ENCODE peak calls at places on chromosome 6, in eight cellular contexts. A, Z, K, X, S, G, E and U are unnamed samples.
A peak's percentile ranks its signal among the peaks of the same experiment; 100 is the strongest.

GRCh38 chr6:15384901-15385300 is 139.0 kb downstream of the JARID2 start:
- DNase-seq in A (no peak), Z (no peak), K (no peak), X (no peak), S (no peak), G (no peak), E (no peak), U (no peak)

GRCh38 chr6:80245043-80245442 is 138.6 kb downstream of the BCKDHB start:
- DNase-seq in A (no peak), Z (no peak), K (no peak), X (no peak), S (no peak), G (no peak), E (no peak), U (no peak)

GRCh38 chr6:142827356-142827755 is 117.6 kb downstream of the HIVEP2 start:
- DNase-seq in A (no peak), Z (no peak), K (no peak), X (no peak), S (no peak), G (peak; percentile 52), E (no peak), U (no peak)

GRCh38 chr6:113031591-113031990 is 684.5 kb downstream of the RFPL4B start:
- DNase-seq in A (no peak), Z (no peak), K (no peak), X (peak; percentile 40), S (no peak), G (no peak), E (no peak), U (no peak)

GRCh38 chr6:137840252-137840651 is 26.8 kb upstream of the TNFAIP3 start:
- DNase-seq in A (no peak), Z (no peak), K (no peak), X (no peak), S (no peak), G (no peak), E (no peak), U (no peak)

GRCh38 chr6:2952557-2953095 is 18.7 kb downstream of the SERPINB6 start:
- DNase-seq in A (no peak), Z (peak; percentile 71), K (peak; percentile 80), X (no peak), S (peak; percentile 94), G (peak; percentile 86), E (peak; percentile 95), U (peak; percentile 95)

GRCh38 chr6:168355716-168356522 is 36.3 kb upstream of the DACT2 start:
- DNase-seq in A (no peak), Z (peak; percentile 75), K (no peak), X (peak; percentile 10), S (no peak), G (no peak), E (peak; percentile 73), U (peak; percentile 3)

GRCh38 chr6:28449056-28449455 is 5.8 kb upstream of the ZSCAN23 start:
- DNase-seq in A (peak; percentile 69), Z (no peak), K (no peak), X (no peak), S (no peak), G (no peak), E (no peak), U (no peak)

GRCh38 chr6:43724914-43725642 is 37.5 kb upstream of the MRPS18A start:
- DNase-seq in A (peak; percentile 74), Z (no peak), K (peak; percentile 89), X (peak; percentile 94), S (peak; percentile 82), G (peak; percentile 96), E (no peak), U (peak; percentile 95)

GRCh38 chr6:34362909-34363713 is 29.4 kb downstream of the NUDT3 start:
- DNase-seq in A (no peak), Z (no peak), K (no peak), X (no peak), S (no peak), G (no peak), E (peak; percentile 34), U (no peak)